ENCODE peak calls at places on chromosome 16, in ten cellular contexts. G, C, M, A, N, V, I, L, K and Q are unnamed samples.

GRCh38 chr16:27512061-27512460 is 37.7 kb downstream of the GTF3C1 start:
- DNase-seq in G (no peak), C (no peak), M (no peak), A (no peak), N (no peak), V (no peak), I (no peak), L (no peak), K (no peak), Q (no peak)

GRCh38 chr16:5903797-5904196 is 806.2 kb upstream of the EEF2KMT start:
- DNase-seq in G (no peak), C (no peak), M (peak; percentile 41), A (no peak), N (no peak), V (no peak), I (no peak), L (no peak), K (no peak), Q (no peak)

GRCh38 chr16:31701734-31702133 is 171.9 kb upstream of the ZNF267 start:
- DNase-seq in G (no peak), C (no peak), M (no peak), A (no peak), N (no peak), V (no peak), I (no peak), L (no peak), K (no peak), Q (no peak)

GRCh38 chr16:54174201-54174600 is 112.4 kb downstream of the IRX3 start:
- DNase-seq in G (no peak), C (no peak), M (no peak), A (no peak), N (no peak), V (no peak), I (no peak), L (no peak), K (no peak), Q (no peak)

GRCh38 chr16:84631882-84632281 is 14.0 kb upstream of the COTL1 start:
- DNase-seq in G (no peak), C (no peak), M (no peak), A (no peak), N (no peak), V (no peak), I (no peak), L (no peak), K (no peak), Q (no peak)

GRCh38 chr16:88493879-88494278 is 40.8 kb downstream of the ZFPM1 start:
- DNase-seq in G (no peak), C (no peak), M (no peak), A (no peak), N (no peak), V (no peak), I (no peak), L (no peak), K (no peak), Q (no peak)

GRCh38 chr16:47461598-47462266 is 601 bp downstream of the PHKB start:
- DNase-seq in G (peak; percentile 26), C (no peak), M (peak; percentile 17), A (no peak), N (peak; percentile 68), V (no peak), I (no peak), L (no peak), K (peak; percentile 55), Q (no peak)

GRCh38 chr16:76204249-76204648 is 73.0 kb upstream of the CNTNAP4 start:
- DNase-seq in G (no peak), C (no peak), M (no peak), A (no peak), N (no peak), V (no peak), I (no peak), L (no peak), K (no peak), Q (no peak)

GRCh38 chr16:66517586-66518263 is 32.2 kb downstream of the TK2 start:
- DNase-seq in G (no peak), C (no peak), M (no peak), A (no peak), N (no peak), V (no peak), I (no peak), L (no peak), K (no peak), Q (no peak)

GRCh38 chr16:73161977-73162376 is 114.0 kb upstream of the ZFHX3 start:
- DNase-seq in G (no peak), C (no peak), M (no peak), A (no peak), N (peak; percentile 78), V (no peak), I (no peak), L (no peak), K (no peak), Q (no peak)

GRCh38 chr16:25395528-25395927 is 137.9 kb upstream of the ZKSCAN2 start:
- DNase-seq in G (no peak), C (no peak), M (no peak), A (no peak), N (no peak), V (no peak), I (no peak), L (no peak), K (no peak), Q (no peak)

GRCh38 chr16:85258616-85259015 is 146.3 kb upstream of the CIBAR2 start:
- DNase-seq in G (no peak), C (no peak), M (peak; percentile 78), A (no peak), N (no peak), V (no peak), I (no peak), L (no peak), K (no peak), Q (no peak)

GRCh38 chr16:25966172-25967097 is 274.7 kb downstream of the HS3ST4 start:
- DNase-seq in G (no peak), C (no peak), M (no peak), A (peak; percentile 5), N (no peak), V (no peak), I (no peak), L (no peak), K (no peak), Q (no peak)

GRCh38 chr16:48498761-48499600 is 111.0 kb downstream of the N4BP1 start:
- DNase-seq in G (peak; percentile 44), C (no peak), M (no peak), A (no peak), N (peak; percentile 35), V (no peak), I (no peak), L (peak; percentile 91), K (no peak), Q (peak; percentile 86)

GRCh38 chr16:2003231-2003826 is 6.3 kb downstream of the ZNF598 start:
- DNase-seq in G (no peak), C (no peak), M (no peak), A (no peak), N (no peak), V (no peak), I (no peak), L (no peak), K (no peak), Q (no peak)

GRCh38 chr16:77212736-77213541 is 13.7 kb downstream of the SYCE1L start:
- DNase-seq in G (peak; percentile 75), C (peak; percentile 94), M (peak; percentile 89), A (no peak), N (no peak), V (peak; percentile 62), I (no peak), L (no peak), K (peak; percentile 85), Q (peak; percentile 78)
- TF ChIP-seq POLR2AphosphoS5 in G (no peak), C (no peak), M (peak; percentile 33), A (no peak), N (no peak), V (no peak), I (peak; percentile 67), L (peak; percentile 69), K (no peak), Q (no peak)

DNA sequence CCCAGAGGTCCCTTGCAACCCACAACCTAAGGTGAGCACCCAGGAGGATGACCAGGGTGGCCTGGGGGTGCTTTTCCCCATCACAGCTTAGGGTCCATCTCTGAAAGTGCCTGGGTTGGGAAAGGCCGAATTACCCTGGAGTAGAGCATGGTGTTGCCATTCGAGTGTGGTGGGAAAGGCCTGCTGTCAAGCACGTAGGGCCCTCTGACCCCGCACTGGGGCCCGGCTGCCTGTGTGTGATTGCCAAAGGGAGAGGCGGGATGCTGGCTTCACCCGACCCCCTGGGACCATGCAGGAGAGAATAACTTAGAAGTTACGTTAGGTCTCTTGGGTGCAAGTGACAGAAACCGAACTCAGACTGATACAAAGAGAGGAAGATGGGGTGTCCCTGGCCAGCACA is 27.7 kb upstream of the NDRG4 start:
- DNase-seq in G (no peak), C (no peak), M (no peak), A (no peak), N (no peak), V (no peak), I (no peak), L (no peak), K (no peak), Q (no peak)
- TF ChIP-seq EP300 in G (no peak), C (no peak), M (no peak), A (no peak), N (no peak), V (no peak), I (no peak), L (no peak), K (no peak), Q (no peak)

GRCh38 chr16:81612351-81613170 is 166.5 kb upstream of the PLCG2 start:
- DNase-seq in G (no peak), C (no peak), M (no peak), A (no peak), N (no peak), V (no peak), I (no peak), L (no peak), K (no peak), Q (no peak)
- TF ChIP-seq POLR2AphosphoS5 in G (peak; percentile 5), C (peak; percentile 86), M (no peak), A (no peak), N (no peak), V (no peak), I (no peak), L (peak; percentile 34), K (no peak), Q (no peak)

GRCh38 chr16:3469736-3470135 is 25.6 kb downstream of the C16orf90 start:
- DNase-seq in G (no peak), C (no peak), M (no peak), A (no peak), N (no peak), V (no peak), I (no peak), L (no peak), K (no peak), Q (no peak)

GRCh38 chr16:3468501-3468900 is 25.0 kb downstream of the NAA60 start:
- DNase-seq in G (no peak), C (no peak), M (no peak), A (no peak), N (no peak), V (no peak), I (no peak), L (no peak), K (no peak), Q (no peak)

GRCh38 chr16:3465911-3466584 is 22.6 kb downstream of the NAA60 start:
- DNase-seq in G (no peak), C (no peak), M (no peak), A (no peak), N (no peak), V (no peak), I (no peak), L (no peak), K (no peak), Q (no peak)

GRCh38 chr16:3467182-3467581 is 23.7 kb downstream of the NAA60 start:
- DNase-seq in G (no peak), C (no peak), M (no peak), A (no peak), N (no peak), V (no peak), I (no peak), L (no peak), K (no peak), Q (no peak)

GRCh38 chr16:3467920-3468319 is 24.4 kb downstream of the NAA60 start:
- DNase-seq in G (no peak), C (no peak), M (no peak), A (no peak), N (no peak), V (no peak), I (no peak), L (no peak), K (no peak), Q (no peak)
- TF ChIP-seq EP300 in G (no peak), C (no peak), M (no peak), A (no peak), N (no peak), V (no peak), I (no peak), L (no peak), K (no peak), Q (no peak)